ENCODE peak calls at places on chromosomes 16 and 17, in six cellular contexts. C is SK-N-SH; W is tibial artery; D is tibial nerve; X is fibroblast of lung; Z is CD8-positive, alpha-beta T cell. O is an unnamed sample.

GRCh38 chr17:26807024-26807423 is 486.9 kb upstream of the WSB1 start:
- DNase-seq in C (no peak), W (no peak), D (no peak), X (no peak), Z (no peak), O (no peak)

GRCh38 chr16:11152205-11152604 is 103.8 kb downstream of the SOCS1 start:
- DNase-seq in C (peak; percentile 58), W (no peak), D (no peak), X (no peak), Z (no peak), O (no peak)

GRCh38 chr16:4859900-4860255 is 12.6 kb downstream of the UBN1 start:
- DNase-seq in C (no peak), W (no peak), D (no peak), X (no peak), Z (no peak), O (no peak)

GRCh38 chr16:69930117-69930776 is 20.9 kb upstream of the CLEC18A start:
- DNase-seq in C (peak; percentile 85), W (peak; percentile 84), D (peak; percentile 85), X (peak; percentile 67), Z (peak; percentile 29), O (peak; percentile 74)

GRCh38 chr17:27600471-27600870 is 30.5 kb upstream of the LGALS9 start:
- DNase-seq in C (no peak), W (no peak), D (no peak), X (no peak), Z (no peak), O (no peak)

GRCh38 chr17:29674270-29674669 is 51.6 kb upstream of the CORO6 start:
- DNase-seq in C (no peak), W (no peak), D (no peak), X (no peak), Z (no peak), O (no peak)

GRCh38 chr17:17989081-17989480 is 16.4 kb downstream of the DRC3 start:
- DNase-seq in C (no peak), W (no peak), D (no peak), X (no peak), Z (no peak), O (no peak)

GRCh38 chr16:8552487-8553221 is 37.7 kb downstream of the TMEM114 start:
- DNase-seq in C (no peak), W (no peak), D (no peak), X (no peak), Z (no peak), O (no peak)

GRCh38 chr16:83771306-83771942 is 36.4 kb upstream of the HSBP1 start:
- DNase-seq in C (no peak), W (peak; percentile 71), D (peak; percentile 19), X (no peak), Z (no peak), O (no peak)

GRCh38 chr17:81429813-81430510 is 34.7 kb downstream of the BAHCC1 start:
- DNase-seq in C (peak; percentile 92), W (no peak), D (no peak), X (peak; percentile 69), Z (no peak), O (peak; percentile 75)

GRCh38 chr17:45123930-45124796 is 8.2 kb downstream of the PLCD3 start:
- DNase-seq in C (peak; percentile 80), W (peak; percentile 84), D (no peak), X (peak; percentile 84), Z (no peak), O (peak; percentile 88)

GRCh38 chr16:75248536-75249380 is 2.7 kb downstream of the BCAR1 start:
- DNase-seq in C (no peak), W (no peak), D (no peak), X (no peak), Z (no peak), O (no peak)

GRCh38 chr17:67679721-67680120 is 38.0 kb upstream of the NOL11 start:
- DNase-seq in C (no peak), W (no peak), D (no peak), X (no peak), Z (no peak), O (no peak)
- H3K27ac ChIP-seq in C (no peak overlapping the region), W (no peak overlapping the region), D (no peak overlapping the region), X (no peak overlapping the region), Z (no peak overlapping the region), O (no peak overlapping the region)

DNA sequence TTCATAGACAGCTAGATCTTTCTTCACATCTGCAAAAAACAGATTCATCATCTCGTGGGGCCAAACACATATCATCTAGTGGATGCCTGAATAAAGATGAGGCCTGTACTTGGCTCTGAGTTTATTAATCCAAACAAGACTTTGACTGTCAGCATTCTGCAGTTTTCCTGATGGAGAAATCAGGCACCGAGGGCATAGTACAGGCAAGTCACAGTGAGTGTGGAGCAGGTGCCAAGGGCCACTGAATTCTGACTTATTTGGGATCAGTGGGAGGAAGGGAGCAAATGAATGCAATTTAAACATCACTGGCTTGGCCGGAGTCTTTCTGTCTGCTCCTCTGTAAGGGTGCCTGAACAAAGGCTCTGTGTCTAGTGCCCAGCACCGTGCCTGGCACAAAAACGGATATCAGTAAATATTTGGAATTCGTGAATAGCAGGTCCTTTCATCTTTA is 975 bp downstream of the CFAP20 start:
- DNase-seq in C (no peak), W (no peak), D (no peak), X (no peak), Z (no peak), O (no peak)
- H3K4me3 ChIP-seq in C (peak overlapping the region; percentile 92), W (peak overlapping the region; percentile 93), D (peak overlapping the region; percentile 94), X (peak overlapping the region; percentile 70), Z (peak overlapping the region; percentile 44), O (peak overlapping the region; percentile 86)

GRCh38 chr17:79788989-79789942 is 7.6 kb downstream of the CBX8 start:
- DNase-seq in C (no peak), W (no peak), D (no peak), X (no peak), Z (no peak), O (no peak)

GRCh38 chr17:79792371-79792871 is 4.5 kb downstream of the CBX8 start:
- DNase-seq in C (peak; percentile 40), W (no peak), D (no peak), X (no peak), Z (no peak), O (peak; percentile 52)

GRCh38 chr17:79789943-79790804 is 6.7 kb downstream of the CBX8 start:
- DNase-seq in C (peak; percentile 55), W (no peak), D (no peak), X (no peak), Z (no peak), O (peak; percentile 70)

GRCh38 chr17:79791354-79792123 is 5.3 kb downstream of the CBX8 start:
- DNase-seq in C (peak; percentile 81), W (no peak), D (no peak), X (no peak), Z (no peak), O (no peak)

GRCh38 chr17:79790805-79791353 is 6.0 kb downstream of the CBX8 start:
- DNase-seq in C (peak; percentile 58), W (no peak), D (no peak), X (no peak), Z (no peak), O (no peak)
- H3K27me3 ChIP-seq in C (no peaks in the 10 kb centered on the region), W (peaks cover 92% of the 10 kb centered on the region), D (peaks cover 14% of the 10 kb centered on the region), X (peaks cover 38% of the 10 kb centered on the region), Z (peaks cover 39% of the 10 kb centered on the region), O (no peaks in the 10 kb centered on the region)

GRCh38 chr16:57624044-57624688 is 4.3 kb upstream of the ADGRG1 start:
- DNase-seq in C (no peak), W (no peak), D (no peak), X (no peak), Z (no peak), O (no peak)

GRCh38 chr16:57621521-57622268 is 6.7 kb upstream of the ADGRG1 start:
- DNase-seq in C (no peak), W (peak; percentile 48), D (no peak), X (no peak), Z (no peak), O (no peak)

GRCh38 chr16:57623251-57624043 is 5.0 kb upstream of the ADGRG1 start:
- DNase-seq in C (no peak), W (no peak), D (no peak), X (peak; percentile 38), Z (no peak), O (no peak)

GRCh38 chr16:57620316-57621231 is 7.9 kb upstream of the ADGRG1 start:
- DNase-seq in C (no peak), W (peak; percentile 55), D (no peak), X (no peak), Z (no peak), O (no peak)

GRCh38 chr16:57622361-57623250 is 5.8 kb upstream of the ADGRG1 start:
- DNase-seq in C (no peak), W (peak; percentile 61), D (no peak), X (no peak), Z (no peak), O (no peak)
- H3K27ac ChIP-seq in C (no peak overlapping the region), W (no peak overlapping the region), D (peak overlapping the region; percentile 95), X (no peak overlapping the region), Z (no peak overlapping the region), O (no peak overlapping the region)

DNA sequence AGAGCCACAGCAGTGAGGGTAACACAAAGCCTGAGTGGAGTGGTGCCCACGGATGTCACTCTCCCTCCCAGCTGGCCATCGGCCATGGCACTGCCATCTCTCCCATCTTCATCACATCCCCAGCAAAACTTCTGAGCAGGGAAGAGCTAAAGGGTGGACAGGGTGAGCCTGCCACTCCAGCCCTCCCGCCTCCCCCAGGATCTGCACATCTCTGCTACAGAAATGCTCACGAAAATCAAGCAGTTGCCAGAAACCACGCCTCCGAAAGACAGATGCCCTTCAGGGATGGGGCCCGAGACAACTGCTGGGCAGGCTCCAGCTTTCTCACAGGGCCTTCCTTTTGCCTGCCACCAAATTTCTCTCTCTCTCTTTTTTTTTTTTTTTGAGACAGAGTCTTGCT is 3.6 kb downstream of the GRIN2C start:
- DNase-seq in C (no peak), W (no peak), D (no peak), X (no peak), Z (no peak), O (no peak)
- H3K4me3 ChIP-seq in C (no peak overlapping the region), W (no peak overlapping the region), D (no peak overlapping the region), X (no peak overlapping the region), Z (no peak overlapping the region), O (no peak overlapping the region)

GRCh38 chr17:61412860-61413653 is 13.4 kb downstream of the TBX2 start:
- DNase-seq in C (peak; percentile 80), W (peak; percentile 70), D (no peak), X (peak; percentile 28), Z (no peak), O (no peak)
- H3K27me3 ChIP-seq in C (no peaks in the 10 kb centered on the region), W (no peaks in the 10 kb centered on the region), D (no peaks in the 10 kb centered on the region), X (no peaks in the 10 kb centered on the region), Z (peaks cover 19% of the 10 kb centered on the region), O (no peaks in the 10 kb centered on the region)

GRCh38 chr17:57835333-57835900 is 14.4 kb downstream of the MRPS23 start:
- DNase-seq in C (no peak), W (no peak), D (no peak), X (no peak), Z (no peak), O (no peak)
- H3K27ac ChIP-seq in C (no peak overlapping the region), W (peak overlapping the region; percentile 83), D (no peak overlapping the region), X (no peak overlapping the region), Z (no peak overlapping the region), O (no peak overlapping the region)

GRCh38 chr17:8326591-8327583 is 12.8 kb upstream of the ODF4 start:
- DNase-seq in C (peak; percentile 79), W (no peak), D (peak; percentile 19), X (peak; percentile 29), Z (no peak), O (no peak)
- H3K4me3 ChIP-seq in C (no peak overlapping the region), W (peak overlapping the region; percentile 42), D (peak overlapping the region; percentile 40), X (peak overlapping the region; percentile 35), Z (peak overlapping the region; percentile 72), O (peak overlapping the region; percentile 30)

O was measured in SJSA1.